ENCODE peak calls at places on chromosomes 5 and 9, in seven cellular contexts. M is naive thymus-derived CD4-positive, alpha-beta T cell; B is neural progenitor cell; C is thoracic aorta; U is endothelial cell of umbilical vein; P is sigmoid colon; Y is aorta. R is an unnamed sample. For H3K27me3, the result is how much of the 10 kb centered on the place peaks cover.

GRCh38 chr9:111399772-111400563 is 69.9 kb upstream of the OR2K2 start:
- DNase-seq in M (no peak), Y (no peak), B (peak), U (peak), C (no peak), P (no peak), R (no peak)

GRCh38 chr5:133403741-133404364 is 208.5 kb downstream of the FSTL4 start:
- DNase-seq in B (no peak), Y (no peak), P (no peak), M (peak), U (no peak), C (no peak), R (no peak)

GRCh38 chr5:165627548-165628170 is 2122.2 kb downstream of the MAT2B start:
- DNase-seq in C (no peak), P (no peak), M (no peak), U (no peak), B (no peak), Y (no peak), R (no peak)

GRCh38 chr5:25066239-25066638 is 421.5 kb upstream of the CDH10 start:
- DNase-seq in B (no peak), C (no peak), U (no peak), Y (no peak), M (no peak), P (no peak), R (no peak)

GRCh38 chr5:179475211-179475840 is 75.0 kb upstream of the RUFY1 start:
- DNase-seq in P (no peak), U (no peak), C (no peak), Y (peak), M (no peak), B (peak), R (no peak)

GRCh38 chr5:125042243-125042887 is 295.9 kb upstream of the ZNF608 start:
- DNase-seq in P (no peak), Y (no peak), U (no peak), C (no peak), B (no peak), M (no peak), R (no peak)

GRCh38 chr5:132774406-132774805 is 2.6 kb downstream of the SEPTIN8 start:
- DNase-seq in Y (peak), B (no peak), M (no peak), U (no peak), P (peak), C (no peak), R (no peak)

GRCh38 chr9:83445703-83446102 is 92.5 kb downstream of the FRMD3 start:
- DNase-seq in C (no peak), M (no peak), Y (no peak), P (no peak), U (no peak), B (no peak), R (no peak)

GRCh38 chr5:119302916-119303897 is 52.6 kb upstream of the TNFAIP8 start:
- DNase-seq in C (peak), U (peak), Y (no peak), P (no peak), B (no peak), M (no peak), R (no peak)

GRCh38 chr5:1039706-1040260 is 31.2 kb downstream of the NKD2 start:
- DNase-seq in B (no peak), M (no peak), P (peak), U (no peak), Y (no peak), C (no peak), R (no peak)

GRCh38 chr5:14386882-14387575 is 194.6 kb upstream of the OTULINL start:
- DNase-seq in B (no peak), P (no peak), Y (no peak), U (no peak), C (no peak), M (no peak), R (no peak)

GRCh38 chr5:99076600-99077253 is 147.9 kb upstream of the CHD1 start:
- DNase-seq in P (no peak), C (no peak), U (no peak), B (no peak), M (no peak), Y (no peak), R (no peak)

GRCh38 chr9:121651014-121651294 is 480 bp upstream of the DAB2IP start:
- DNase-seq in B (no peak), P (no peak), Y (no peak), U (no peak), C (no peak), M (no peak), R (no peak)
- H3K27me3 ChIP-seq in B (under half), P (under half), Y (under half), U (under half), C (under half), M (under half), R (under half)

DNA sequence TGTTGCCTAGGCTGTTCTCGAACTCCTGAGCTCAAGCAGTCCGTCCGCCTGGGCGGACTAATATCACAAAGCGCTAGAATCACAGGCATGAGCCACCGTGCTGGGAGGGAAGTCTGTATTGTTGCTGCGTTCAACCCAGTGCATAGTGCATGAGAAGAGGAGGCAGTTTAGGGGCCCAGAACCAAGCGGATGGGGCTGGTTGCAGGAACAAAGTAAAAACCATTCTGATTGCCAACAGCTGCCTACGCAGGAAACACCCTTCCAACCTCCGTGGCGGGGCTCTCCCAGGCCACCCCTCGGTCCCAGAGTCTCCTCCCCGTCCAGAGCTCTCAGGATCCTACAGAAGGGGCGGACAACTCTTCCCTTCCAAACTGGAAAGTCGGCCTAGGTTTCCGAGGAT is 87.1 kb downstream of the ANXA2R start:
- DNase-seq in Y (no peak), C (no peak), B (no peak), P (no peak), U (peak), M (no peak), R (no peak)
- H3K27me3 ChIP-seq in Y (under half), C (under half), B (under half), P (half or more), U (under half), M (under half), R (under half)

GRCh38 chr5:175417384-175417783 is 26.6 kb downstream of the DRD1 start:
- DNase-seq in U (no peak), C (no peak), Y (no peak), B (no peak), M (no peak), P (no peak), R (no peak)
- H3K27me3 ChIP-seq in U (under half), C (under half), Y (under half), B (under half), M (under half), P (under half), R (under half)

GRCh38 chr5:93022770-93023169 is 558.2 kb downstream of the NR2F1-AS1 start:
- DNase-seq in M (no peak), U (peak), Y (no peak), P (no peak), C (no peak), B (no peak), R (no peak)

GRCh38 chr5:93017854-93018253 is 563.2 kb downstream of the NR2F1-AS1 start:
- DNase-seq in C (no peak), B (no peak), M (no peak), P (no peak), Y (no peak), U (no peak), R (no peak)

GRCh38 chr5:93022211-93022610 is 558.8 kb downstream of the NR2F1-AS1 start:
- DNase-seq in Y (no peak), P (no peak), M (no peak), C (no peak), U (no peak), B (no peak), R (no peak)

GRCh38 chr5:93019896-93020295 is 561.1 kb downstream of the NR2F1-AS1 start:
- DNase-seq in M (no peak), U (no peak), Y (no peak), B (no peak), C (no peak), P (no peak), R (no peak)

DNA sequence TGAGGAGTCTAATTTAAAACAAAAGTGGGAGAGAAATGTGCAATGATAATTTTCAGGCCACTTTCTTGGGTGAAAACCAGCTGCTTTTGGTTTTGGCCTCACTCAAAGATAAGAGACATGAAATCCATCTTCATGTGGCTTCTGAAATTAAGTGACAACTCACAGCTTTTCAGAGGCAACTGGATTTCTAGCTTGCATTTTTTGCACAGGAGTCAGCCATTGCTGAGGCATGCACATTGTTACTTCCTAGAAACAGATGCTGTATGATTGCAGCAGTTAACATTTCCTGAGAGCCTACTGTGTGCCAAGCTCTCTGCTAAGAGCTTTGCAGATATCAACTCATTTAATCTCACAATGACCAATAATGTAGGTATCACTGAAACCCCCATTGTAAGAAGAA is 562.6 kb downstream of the NR2F1-AS1 start:
- DNase-seq in C (no peak), M (no peak), B (no peak), P (no peak), U (no peak), Y (no peak), R (no peak)
- H3K27me3 ChIP-seq in C (under half), M (under half), B (under half), P (under half), U (under half), Y (under half), R (under half)

R was measured in CD4-positive, alpha-beta memory T cell.